ENCODE peak calls at places on chromosomes 12 and 14, in eight cellular contexts. One of them, this sample, is unnamed.
A peak's percentile ranks its signal among the peaks of the same experiment; 100 is the strongest.

GRCh38 chr14:23217032-23217431 is 20.7 kb upstream of the RNF212B start:
- DNase-seq in astrocyte of the spinal cord: no peak
- DNase-seq in progenitor cell of endocrine pancreas: no peak
- DNase-seq in endodermal cell: no peak
- DNase-seq in cardiac fibroblast: no peak
- DNase-seq in spleen: no peak
- DNase-seq in thoracic aorta: no peak
- DNase-seq in suprapubic skin: no peak
- DNase-seq in this sample: no peak

GRCh38 chr14:61661471-61661988 is 33.8 kb upstream of the HIF1A start:
- DNase-seq in spleen: no peak
- DNase-seq in suprapubic skin: no peak
- DNase-seq in endodermal cell: no peak
- DNase-seq in thoracic aorta: no peak
- DNase-seq in astrocyte of the spinal cord: peak; percentile 79
- DNase-seq in cardiac fibroblast: peak; percentile 84
- DNase-seq in progenitor cell of endocrine pancreas: no peak
- DNase-seq in this sample: no peak

GRCh38 chr14:29911815-29912214 is 15.8 kb downstream of the PRKD1 start:
- DNase-seq in thoracic aorta: no peak
- DNase-seq in cardiac fibroblast: no peak
- DNase-seq in progenitor cell of endocrine pancreas: no peak
- DNase-seq in suprapubic skin: no peak
- DNase-seq in astrocyte of the spinal cord: no peak
- DNase-seq in endodermal cell: no peak
- DNase-seq in spleen: no peak
- DNase-seq in this sample: no peak

GRCh38 chr14:93956514-93957332 is 19.6 kb downstream of the ASB2 start:
- DNase-seq in suprapubic skin: no peak
- DNase-seq in cardiac fibroblast: no peak
- DNase-seq in spleen: peak; percentile 76
- DNase-seq in astrocyte of the spinal cord: no peak
- DNase-seq in endodermal cell: no peak
- DNase-seq in progenitor cell of endocrine pancreas: no peak
- DNase-seq in thoracic aorta: no peak
- DNase-seq in this sample: no peak

GRCh38 chr12:105561981-105562726 is 231.7 kb downstream of the C12orf75 start:
- DNase-seq in cardiac fibroblast: peak; percentile 81
- DNase-seq in thoracic aorta: peak; percentile 38
- DNase-seq in progenitor cell of endocrine pancreas: no peak
- DNase-seq in endodermal cell: peak; percentile 84
- DNase-seq in spleen: no peak
- DNase-seq in suprapubic skin: no peak
- DNase-seq in astrocyte of the spinal cord: peak; percentile 94
- DNase-seq in this sample: no peak

GRCh38 chr14:50044040-50044651 is 72.2 kb downstream of the VCPKMT start:
- DNase-seq in progenitor cell of endocrine pancreas: no peak
- DNase-seq in cardiac fibroblast: peak; percentile 46
- DNase-seq in endodermal cell: no peak
- DNase-seq in thoracic aorta: no peak
- DNase-seq in astrocyte of the spinal cord: no peak
- DNase-seq in spleen: no peak
- DNase-seq in suprapubic skin: no peak
- DNase-seq in this sample: no peak

GRCh38 chr12:112937741-112938719 is at the start of gene OAS3:
- DNase-seq in thoracic aorta: peak; percentile 54
- DNase-seq in spleen: peak; percentile 93
- DNase-seq in suprapubic skin: peak; percentile 93
- DNase-seq in progenitor cell of endocrine pancreas: no peak
- DNase-seq in endodermal cell: peak; percentile 78
- DNase-seq in cardiac fibroblast: peak; percentile 84
- DNase-seq in astrocyte of the spinal cord: peak; percentile 74
- DNase-seq in this sample: no peak

GRCh38 chr14:68824517-68825347 is 31.9 kb upstream of the ZFP36L1 start:
- DNase-seq in progenitor cell of endocrine pancreas: peak; percentile 64
- DNase-seq in spleen: peak; percentile 90
- DNase-seq in cardiac fibroblast: peak; percentile 77
- DNase-seq in suprapubic skin: no peak
- DNase-seq in endodermal cell: peak; percentile 97
- DNase-seq in thoracic aorta: peak; percentile 40
- DNase-seq in astrocyte of the spinal cord: peak; percentile 69
- DNase-seq in this sample: peak; percentile 80

GRCh38 chr12:68865399-68866154 is 57.6 kb downstream of the MDM2 start:
- DNase-seq in astrocyte of the spinal cord: no peak
- DNase-seq in spleen: no peak
- DNase-seq in suprapubic skin: no peak
- DNase-seq in thoracic aorta: no peak
- DNase-seq in cardiac fibroblast: peak; percentile 13
- DNase-seq in progenitor cell of endocrine pancreas: no peak
- DNase-seq in endodermal cell: no peak
- DNase-seq in this sample: no peak

GRCh38 chr12:104944252-104944651 is 13.8 kb downstream of the SLC41A2 start:
- DNase-seq in astrocyte of the spinal cord: no peak
- DNase-seq in suprapubic skin: no peak
- DNase-seq in thoracic aorta: no peak
- DNase-seq in endodermal cell: no peak
- DNase-seq in cardiac fibroblast: no peak
- DNase-seq in spleen: no peak
- DNase-seq in progenitor cell of endocrine pancreas: no peak
- DNase-seq in this sample: no peak

GRCh38 chr12:27771470-27772327 is 8.3 kb upstream of the KLHL42 start:
- DNase-seq in spleen: no peak
- DNase-seq in suprapubic skin: no peak
- DNase-seq in thoracic aorta: no peak
- DNase-seq in astrocyte of the spinal cord: no peak
- DNase-seq in endodermal cell: no peak
- DNase-seq in progenitor cell of endocrine pancreas: no peak
- DNase-seq in cardiac fibroblast: no peak
- DNase-seq in this sample: no peak

GRCh38 chr12:116067892-116068291 is 209.6 kb downstream of the MED13L start:
- DNase-seq in cardiac fibroblast: no peak
- DNase-seq in thoracic aorta: no peak
- DNase-seq in suprapubic skin: no peak
- DNase-seq in astrocyte of the spinal cord: no peak
- DNase-seq in endodermal cell: no peak
- DNase-seq in progenitor cell of endocrine pancreas: no peak
- DNase-seq in spleen: no peak
- DNase-seq in this sample: no peak

GRCh38 chr14:75934998-75935628 is 46.7 kb downstream of the TGFB3 start:
- DNase-seq in spleen: no peak
- DNase-seq in cardiac fibroblast: no peak
- DNase-seq in suprapubic skin: no peak
- DNase-seq in endodermal cell: no peak
- DNase-seq in progenitor cell of endocrine pancreas: no peak
- DNase-seq in astrocyte of the spinal cord: no peak
- DNase-seq in thoracic aorta: no peak
- DNase-seq in this sample: no peak

GRCh38 chr12:122148657-122149056 is 25.4 kb downstream of the IL31 start:
- DNase-seq in endodermal cell: no peak
- DNase-seq in spleen: no peak
- DNase-seq in progenitor cell of endocrine pancreas: no peak
- DNase-seq in thoracic aorta: no peak
- DNase-seq in suprapubic skin: no peak
- DNase-seq in cardiac fibroblast: peak; percentile 54
- DNase-seq in astrocyte of the spinal cord: no peak
- DNase-seq in this sample: no peak

GRCh38 chr14:60998617-60999016 is 17.6 kb downstream of the SLC38A6 start:
- DNase-seq in thoracic aorta: no peak
- DNase-seq in astrocyte of the spinal cord: no peak
- DNase-seq in suprapubic skin: no peak
- DNase-seq in cardiac fibroblast: no peak
- DNase-seq in endodermal cell: no peak
- DNase-seq in spleen: no peak
- DNase-seq in progenitor cell of endocrine pancreas: no peak
- DNase-seq in this sample: no peak

GRCh38 chr12:110661337-110661972 is 27.5 kb downstream of the HVCN1 start:
- DNase-seq in astrocyte of the spinal cord: no peak
- DNase-seq in suprapubic skin: no peak
- DNase-seq in thoracic aorta: no peak
- DNase-seq in progenitor cell of endocrine pancreas: no peak
- DNase-seq in endodermal cell: no peak
- DNase-seq in spleen: peak; percentile 87
- DNase-seq in cardiac fibroblast: no peak
- DNase-seq in this sample: no peak

GRCh38 chr12:77243345-77243744 is 178.0 kb upstream of the E2F7 start:
- DNase-seq in spleen: no peak
- DNase-seq in endodermal cell: no peak
- DNase-seq in progenitor cell of endocrine pancreas: no peak
- DNase-seq in thoracic aorta: no peak
- DNase-seq in suprapubic skin: no peak
- DNase-seq in cardiac fibroblast: no peak
- DNase-seq in astrocyte of the spinal cord: no peak
- DNase-seq in this sample: no peak

GRCh38 chr12:53695148-53696138 is 19.6 kb upstream of the ATP5MC2 start:
- DNase-seq in suprapubic skin: no peak
- DNase-seq in progenitor cell of endocrine pancreas: peak; percentile 31
- DNase-seq in thoracic aorta: no peak
- DNase-seq in endodermal cell: peak; percentile 91
- DNase-seq in astrocyte of the spinal cord: peak; percentile 62
- DNase-seq in cardiac fibroblast: peak; percentile 52
- DNase-seq in spleen: peak; percentile 76
- DNase-seq in this sample: peak; percentile 59

GRCh38 chr14:54420478-54421116 is 20.6 kb downstream of the CNIH1 start:
- DNase-seq in endodermal cell: peak; percentile 81
- DNase-seq in cardiac fibroblast: peak; percentile 76
- DNase-seq in astrocyte of the spinal cord: peak; percentile 64
- DNase-seq in progenitor cell of endocrine pancreas: no peak
- DNase-seq in suprapubic skin: no peak
- DNase-seq in thoracic aorta: no peak
- DNase-seq in spleen: no peak
- DNase-seq in this sample: no peak

GRCh38 chr14:58014778-58015177 is 137.2 kb downstream of the ARMH4 start:
- DNase-seq in astrocyte of the spinal cord: no peak
- DNase-seq in suprapubic skin: no peak
- DNase-seq in progenitor cell of endocrine pancreas: no peak
- DNase-seq in spleen: no peak
- DNase-seq in endodermal cell: no peak
- DNase-seq in cardiac fibroblast: no peak
- DNase-seq in thoracic aorta: no peak
- DNase-seq in this sample: no peak
- TF ChIP-seq CTCF in astrocyte of the spinal cord: no peak
- TF ChIP-seq CTCF in suprapubic skin: no peak
- TF ChIP-seq CTCF in progenitor cell of endocrine pancreas: no peak
- TF ChIP-seq CTCF in spleen: no peak
- TF ChIP-seq CTCF in endodermal cell: peak; percentile 62
- TF ChIP-seq CTCF in cardiac fibroblast: no peak
- TF ChIP-seq CTCF in thoracic aorta: no peak
- TF ChIP-seq CTCF in this sample: no peak

GRCh38 chr12:73659802-73660201 is 877.8 kb upstream of the ATXN7L3B start:
- DNase-seq in astrocyte of the spinal cord: no peak
- DNase-seq in spleen: no peak
- DNase-seq in cardiac fibroblast: no peak
- DNase-seq in thoracic aorta: no peak
- DNase-seq in suprapubic skin: no peak
- DNase-seq in progenitor cell of endocrine pancreas: no peak
- DNase-seq in endodermal cell: no peak
- DNase-seq in this sample: no peak

DNA sequence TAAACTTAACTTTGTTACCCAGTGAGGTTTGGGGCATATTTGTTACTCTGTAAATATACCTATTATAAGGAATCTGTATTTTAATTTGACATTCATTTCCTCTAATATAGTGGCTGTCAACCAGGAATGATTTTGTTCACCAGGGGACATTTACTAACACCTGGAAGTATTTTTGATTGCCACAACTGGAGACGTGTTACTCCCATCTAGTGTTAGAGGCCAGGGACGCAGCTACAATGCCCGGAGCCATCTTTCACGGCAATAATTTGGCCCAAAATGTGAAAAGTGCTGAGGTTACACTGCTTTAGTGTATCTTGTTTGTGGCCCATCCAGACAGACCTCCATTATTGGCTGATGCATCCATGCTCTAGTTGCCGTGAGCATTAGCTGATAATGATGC is 881.3 kb upstream of the ATXN7L3B start:
- DNase-seq in suprapubic skin: no peak
- DNase-seq in endodermal cell: no peak
- DNase-seq in thoracic aorta: no peak
- DNase-seq in astrocyte of the spinal cord: no peak
- DNase-seq in spleen: no peak
- DNase-seq in cardiac fibroblast: no peak
- DNase-seq in progenitor cell of endocrine pancreas: no peak
- DNase-seq in this sample: no peak
- TF ChIP-seq CTCF in suprapubic skin: no peak
- TF ChIP-seq CTCF in endodermal cell: peak; percentile 45
- TF ChIP-seq CTCF in thoracic aorta: no peak
- TF ChIP-seq CTCF in astrocyte of the spinal cord: no peak
- TF ChIP-seq CTCF in spleen: no peak
- TF ChIP-seq CTCF in cardiac fibroblast: no peak
- TF ChIP-seq CTCF in progenitor cell of endocrine pancreas: no peak
- TF ChIP-seq CTCF in this sample: no peak

GRCh38 chr12:7092229-7092985 is at the start of gene C1R:
- DNase-seq in thoracic aorta: peak; percentile 78
- DNase-seq in cardiac fibroblast: peak; percentile 96
- DNase-seq in progenitor cell of endocrine pancreas: peak; percentile 67
- DNase-seq in suprapubic skin: peak; percentile 90
- DNase-seq in endodermal cell: peak; percentile 92
- DNase-seq in spleen: peak; percentile 86
- DNase-seq in astrocyte of the spinal cord: peak; percentile 82
- DNase-seq in this sample: peak; percentile 31
- TF ChIP-seq CTCF in thoracic aorta: peak; percentile 89
- TF ChIP-seq CTCF in cardiac fibroblast: peak; percentile 94
- TF ChIP-seq CTCF in progenitor cell of endocrine pancreas: peak; percentile 100
- TF ChIP-seq CTCF in suprapubic skin: peak; percentile 84
- TF ChIP-seq CTCF in endodermal cell: peak; percentile 100
- TF ChIP-seq CTCF in spleen: peak; percentile 84
- TF ChIP-seq CTCF in astrocyte of the spinal cord: peak; percentile 91
- TF ChIP-seq CTCF in this sample: peak; percentile 89

GRCh38 chr12:82019533-82019932 is 260.4 kb upstream of the PPFIA2 start:
- DNase-seq in endodermal cell: peak; percentile 68
- DNase-seq in spleen: no peak
- DNase-seq in astrocyte of the spinal cord: no peak
- DNase-seq in thoracic aorta: no peak
- DNase-seq in cardiac fibroblast: peak; percentile 13
- DNase-seq in progenitor cell of endocrine pancreas: no peak
- DNase-seq in suprapubic skin: no peak
- DNase-seq in this sample: no peak

GRCh38 chr12:82012176-82012575 is 253.0 kb upstream of the PPFIA2 start:
- DNase-seq in endodermal cell: no peak
- DNase-seq in progenitor cell of endocrine pancreas: no peak
- DNase-seq in spleen: no peak
- DNase-seq in suprapubic skin: no peak
- DNase-seq in cardiac fibroblast: no peak
- DNase-seq in astrocyte of the spinal cord: no peak
- DNase-seq in thoracic aorta: no peak
- DNase-seq in this sample: no peak

DNA sequence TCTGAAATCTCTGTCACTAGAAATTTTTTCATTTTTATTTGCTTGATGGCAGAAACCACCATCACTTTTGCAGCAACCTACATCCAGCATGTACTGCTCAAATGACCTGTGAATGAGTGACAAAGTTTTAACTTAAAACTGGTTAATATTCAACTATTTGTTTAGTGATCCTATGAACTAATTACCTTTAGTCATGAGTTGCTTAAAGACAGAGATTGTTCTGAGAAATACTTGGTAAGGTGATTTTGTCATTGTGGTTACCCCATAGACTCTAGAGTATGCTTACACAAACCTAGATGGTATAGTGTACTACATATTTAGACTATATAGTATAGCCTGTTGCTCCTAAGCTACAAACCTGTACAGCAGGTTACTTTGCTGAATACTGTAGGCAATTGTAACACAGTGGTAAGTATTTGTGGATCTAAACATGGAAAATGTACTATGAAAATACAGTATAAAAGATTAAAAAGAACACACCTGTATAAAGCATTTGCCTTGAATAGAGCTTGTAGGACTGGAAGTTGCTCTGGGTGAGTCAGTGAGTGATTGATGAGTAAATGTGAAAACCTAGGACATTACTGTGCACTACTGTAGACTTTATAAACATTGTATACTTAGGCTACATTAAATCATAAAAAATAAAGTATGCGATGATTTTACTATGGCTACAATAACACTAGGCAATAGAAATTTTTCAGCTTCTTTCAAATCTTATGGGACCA is 256.6 kb upstream of the PPFIA2 start:
- DNase-seq in astrocyte of the spinal cord: no peak
- DNase-seq in endodermal cell: no peak
- DNase-seq in progenitor cell of endocrine pancreas: no peak
- DNase-seq in spleen: no peak
- DNase-seq in cardiac fibroblast: no peak
- DNase-seq in thoracic aorta: no peak
- DNase-seq in suprapubic skin: no peak
- DNase-seq in this sample: no peak
- TF ChIP-seq CTCF in astrocyte of the spinal cord: no peak
- TF ChIP-seq CTCF in endodermal cell: no peak
- TF ChIP-seq CTCF in progenitor cell of endocrine pancreas: no peak
- TF ChIP-seq CTCF in spleen: no peak
- TF ChIP-seq CTCF in cardiac fibroblast: no peak
- TF ChIP-seq CTCF in thoracic aorta: no peak
- TF ChIP-seq CTCF in suprapubic skin: no peak
- TF ChIP-seq CTCF in this sample: no peak